ENCODE peak calls at places on chromosomes 11 and 22, in six cellular contexts. G is hippocampal formation; P is activated naive CD8-positive, alpha-beta T cell treated with anti-CD3 and anti-CD28 coated beads for 36 hours; C is gastrocnemius medialis; M is osteocyte; Z is T-helper 9 cell. F is an unnamed sample.

GRCh38 chr11:34830648-34831047 is 85.5 kb downstream of the APIP start:
- DNase-seq in G (no peak), C (no peak), Z (no peak), M (no peak), P (no peak), F (no peak)

GRCh38 chr11:106466441-106467190 is 389.2 kb downstream of the AASDHPPT start:
- DNase-seq in P (no peak), G (no peak), M (no peak), C (no peak), Z (no peak), F (no peak)

GRCh38 chr11:57476883-57477506 is 16.7 kb downstream of the RTN4RL2 start:
- DNase-seq in P (peak), C (no peak), G (no peak), M (no peak), Z (no peak), F (no peak)

GRCh38 chr11:2525166-2525861 is 80.5 kb downstream of the KCNQ1 start:
- DNase-seq in Z (no peak), P (no peak), C (peak), M (peak), G (no peak), F (no peak)

GRCh38 chr11:66314561-66315497 is 2.0 kb downstream of the CD248 start:
- DNase-seq in Z (no peak), M (no peak), P (no peak), C (no peak), G (no peak), F (no peak)

GRCh38 chr11:70471254-70471653 is 72.9 kb downstream of the CTTN start:
- DNase-seq in P (peak), M (no peak), G (no peak), C (no peak), Z (no peak), F (no peak)

GRCh38 chr11:72576196-72576595 is 98.0 kb downstream of the PDE2A start:
- DNase-seq in Z (no peak), C (no peak), G (no peak), M (no peak), P (no peak), F (no peak)

GRCh38 chr11:29268733-29269132 is 748.1 kb downstream of the KCNA4 start:
- DNase-seq in C (no peak), P (no peak), M (no peak), Z (no peak), G (no peak), F (no peak)

GRCh38 chr11:131694526-131695424 is 324.4 kb downstream of the NTM start:
- DNase-seq in G (peak), C (peak), M (peak), P (peak), Z (peak), F (peak)

GRCh38 chr22:19448739-19449421 is 1.4 kb upstream of the C22orf39 start:
- DNase-seq in Z (no peak), G (no peak), C (no peak), M (no peak), P (peak), F (no peak)

GRCh38 chr11:64305691-64306562 is 603 bp downstream of the ESRRA start:
- DNase-seq in P (peak), G (no peak), M (no peak), C (peak), Z (peak), F (peak)

GRCh38 chr11:72574534-72575460 is 99.4 kb downstream of the PDE2A start:
- DNase-seq in Z (no peak), M (no peak), G (no peak), C (no peak), P (no peak), F (no peak)